ENCODE peak calls at places on chromosomes 2 and 18, in eight cellular contexts. I is NCI-H2081; W is activated CD8-positive, alpha-beta memory T cell treated with anti-CD3 and anti-CD28 coated beads, Interleukin-2, amount 50 U/mL, for 48 hours; L is ureter; F is GM10248; U is activated CD4-positive, alpha-beta T cell treated with anti-CD3 and anti-CD28 coated beads for 4 hours; D is mesothelial cell of epicardium; C is MM.1S. H is an unnamed sample.

GRCh38 chr2:6073260-6074141 is 381.3 kb downstream of the SOX11 start:
- DNase-seq in I (no peak), W (no peak), L (no peak), F (no peak), U (no peak), D (no peak), C (no peak), H (no peak)

GRCh38 chr18:22110482-22110924 is 58.9 kb upstream of the GATA6 start:
- DNase-seq in I (no peak), W (no peak), L (no peak), F (no peak), U (no peak), D (no peak), C (no peak), H (no peak)

GRCh38 chr2:149598014-149598395 is 10.4 kb upstream of the MMADHC start:
- DNase-seq in I (peak; percentile 33), W (no peak), L (no peak), F (no peak), U (no peak), D (no peak), C (no peak), H (no peak)

GRCh38 chr2:71691747-71692455 is 238.5 kb downstream of the DYSF start:
- DNase-seq in I (no peak), W (no peak), L (no peak), F (no peak), U (no peak), D (no peak), C (no peak), H (no peak)

GRCh38 chr2:239768907-239769573 is 256.1 kb downstream of the NDUFA10 start:
- DNase-seq in I (no peak), W (no peak), L (no peak), F (no peak), U (no peak), D (no peak), C (no peak), H (no peak)

GRCh38 chr18:32049393-32050161 is 31.0 kb downstream of the RNF125 start:
- DNase-seq in I (no peak), W (no peak), L (no peak), F (peak; percentile 22), U (peak; percentile 19), D (no peak), C (no peak), H (no peak)

GRCh38 chr2:70897203-70897976 is 38.3 kb upstream of the ATP6V1B1 start:
- DNase-seq in I (no peak), W (no peak), L (no peak), F (peak; percentile 14), U (no peak), D (no peak), C (no peak), H (no peak)

GRCh38 chr2:144320491-144320890 is 199.4 kb downstream of the ZEB2 start:
- DNase-seq in I (no peak), W (no peak), L (no peak), F (no peak), U (peak; percentile 61), D (no peak), C (no peak), H (no peak)

GRCh38 chr2:111236027-111236426 is 115.3 kb downstream of the BCL2L11 start:
- DNase-seq in I (no peak), W (no peak), L (peak; percentile 69), F (no peak), U (no peak), D (no peak), C (no peak), H (no peak)